ENCODE peak calls at places on chromosomes 11 and 22, in nine cellular contexts. S is mammary epithelial cell, K is cardiac muscle cell, H is iPS DF 6.9, T is transverse colon, J is sigmoid colon, X is HL-60, W is thyroid gland, Y is lower lobe of right lung. B is an unnamed sample.

GRCh38 chr11:122853971-122854446 is 15.7 kb downstream of the CRTAM start:
- DNase-seq in H (peak; percentile 70), J (no peak), S (peak; percentile 72), W (peak; percentile 50), K (peak; percentile 86), T (peak; percentile 31), Y (no peak), X (no peak), B (peak; percentile 80)

GRCh38 chr11:16603245-16603644 is 135.2 kb upstream of the C11orf58 start:
- DNase-seq in S (no peak), K (no peak), W (no peak), J (no peak), X (no peak), Y (no peak), T (no peak), H (no peak), B (no peak)

GRCh38 chr22:46355369-46355995 is 20.0 kb downstream of the TRMU start:
- DNase-seq in X (no peak), W (peak; percentile 76), T (peak; percentile 67), K (peak; percentile 68), S (peak; percentile 56), J (no peak), H (no peak), Y (peak; percentile 74), B (peak; percentile 44)

GRCh38 chr22:49368976-49369725 is 458.5 kb downstream of the BRD1 start:
- DNase-seq in S (no peak), K (no peak), Y (peak; percentile 51), J (peak; percentile 63), H (no peak), W (no peak), X (no peak), T (no peak), B (no peak)

GRCh38 chr11:103222801-103223200 is 113.6 kb downstream of the DYNC2H1 start:
- DNase-seq in K (peak; percentile 33), H (no peak), X (no peak), W (no peak), J (no peak), T (no peak), S (no peak), Y (no peak), B (no peak)

GRCh38 chr22:20093437-20093836 is 13.4 kb downstream of the DGCR8 start:
- DNase-seq in W (no peak), K (no peak), T (no peak), J (no peak), Y (peak; percentile 13), S (no peak), X (no peak), H (no peak), B (no peak)

GRCh38 chr11:72793452-72794367 is at the start of gene STARD10:
- DNase-seq in J (peak; percentile 97), W (peak; percentile 95), K (peak; percentile 96), H (peak; percentile 95), S (peak; percentile 94), X (peak; percentile 94), Y (peak; percentile 97), T (peak; percentile 96), B (peak; percentile 92)

GRCh38 chr11:122045181-122045586 is 70.8 kb downstream of the BLID start:
- DNase-seq in S (peak; percentile 93), Y (no peak), H (no peak), J (no peak), T (no peak), X (no peak), K (peak; percentile 74), W (no peak), B (peak; percentile 67)

GRCh38 chr11:128717581-128717980 is 23.7 kb downstream of the FLI1 start:
- DNase-seq in W (no peak), T (no peak), J (no peak), Y (no peak), X (no peak), S (no peak), K (no peak), H (no peak), B (no peak)

GRCh38 chr11:914747-915493 is 4.3 kb upstream of the CHID1 start:
- DNase-seq in X (no peak), J (peak; percentile 87), H (no peak), K (no peak), S (no peak), W (peak; percentile 40), T (peak; percentile 45), Y (peak; percentile 79), B (no peak)

DNA sequence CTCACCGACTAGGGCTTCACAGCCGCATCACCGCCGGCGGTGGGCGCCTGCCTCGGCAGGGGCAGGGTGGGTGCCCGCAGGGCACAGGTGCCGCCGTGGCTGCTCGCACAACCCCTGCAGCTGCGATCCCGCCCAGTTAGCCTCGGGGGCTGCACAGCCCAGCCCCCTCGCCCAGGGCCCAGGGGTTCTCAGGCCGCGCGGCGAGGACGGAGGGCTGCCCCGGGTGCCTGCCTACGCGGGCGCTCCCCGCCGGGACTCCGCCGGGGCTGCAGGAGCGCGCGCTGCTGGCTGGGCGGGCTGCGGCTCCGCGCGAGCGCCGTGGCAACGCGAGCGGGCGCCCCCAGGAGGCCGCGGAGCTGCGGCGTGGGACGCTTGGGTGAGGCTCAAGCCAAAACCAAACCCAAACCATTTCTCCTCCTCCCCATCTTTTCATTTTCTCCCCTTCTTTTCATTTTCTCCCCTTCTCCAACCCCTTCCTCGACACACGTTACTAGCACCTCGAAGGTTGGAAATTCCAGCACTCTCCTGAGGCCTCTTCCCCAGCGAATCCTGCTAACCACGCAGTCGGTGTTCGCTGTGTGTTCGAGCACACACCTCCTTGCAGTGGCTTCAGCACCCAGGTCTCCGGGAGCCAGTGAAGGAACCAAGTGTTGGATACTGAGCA is at the start of gene MICAL3:
- DNase-seq in W (peak; percentile 65), J (peak; percentile 77), S (peak; percentile 68), H (no peak), K (peak; percentile 72), X (no peak), Y (no peak), T (peak; percentile 75), B (no peak)
- H3K4me3 ChIP-seq in W (peak within 1 kb of the TSS; percentile 47), J (peak within 1 kb of the TSS; percentile 75), S (peak within 1 kb of the TSS; percentile 74), H (peak within 1 kb of the TSS; percentile 43), K (peak within 1 kb of the TSS; percentile 74), X (peak within 1 kb of the TSS; percentile 46), Y (peak within 1 kb of the TSS; percentile 65), T (peak within 1 kb of the TSS; percentile 53), B (peak within 1 kb of the TSS; percentile 59)

DNA sequence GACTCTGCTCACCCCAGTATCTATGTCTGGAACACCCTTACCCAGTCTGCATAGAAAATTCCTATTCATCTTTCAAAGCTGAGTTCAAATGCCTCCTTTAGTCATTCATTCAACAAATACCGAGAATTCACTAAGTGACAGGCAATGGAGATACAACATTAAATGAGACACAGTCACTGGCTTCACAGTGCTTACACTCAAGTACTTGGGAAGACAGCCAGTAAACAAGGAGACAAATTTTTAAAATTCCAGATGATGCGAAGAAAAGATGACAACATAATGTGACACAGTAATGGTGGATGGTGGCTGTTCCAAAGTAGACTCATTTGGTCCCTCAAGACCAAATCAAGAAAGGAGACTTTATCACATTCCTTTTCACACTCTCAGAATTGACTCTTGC is 43.8 kb downstream of the RBFOX2 start:
- DNase-seq in T (no peak), K (no peak), X (no peak), J (no peak), S (no peak), Y (no peak), W (no peak), H (no peak), B (no peak)
- H3K27me3 ChIP-seq in T (no peaks in the 10 kb centered on the region), K (no peaks in the 10 kb centered on the region), X (peaks cover 21% of the 10 kb centered on the region), J (no peaks in the 10 kb centered on the region), S (no peaks in the 10 kb centered on the region), Y (no peaks in the 10 kb centered on the region), W (no peaks in the 10 kb centered on the region), H (no peaks in the 10 kb centered on the region), B (no peaks in the 10 kb centered on the region)

DNA sequence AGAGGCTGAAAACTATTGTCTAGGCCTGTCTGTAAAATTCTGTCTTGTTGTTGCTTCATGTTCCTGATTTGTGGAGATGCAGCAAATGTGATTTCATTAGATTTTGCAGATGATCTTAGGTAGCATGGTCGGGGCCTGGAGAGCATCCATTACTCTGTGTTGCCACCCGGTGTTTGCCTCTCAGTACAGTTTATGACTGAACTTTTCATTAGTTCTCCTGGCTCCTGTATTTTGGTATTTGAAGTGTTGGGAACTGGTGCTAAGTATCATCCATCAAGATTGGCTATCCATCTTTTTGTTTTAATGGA is 7.7 kb downstream of the YWHAH start:
- DNase-seq in J (no peak), W (no peak), X (peak; percentile 18), K (peak; percentile 31), H (no peak), Y (no peak), S (no peak), T (no peak), B (no peak)
- H3K27ac ChIP-seq in J (peak overlapping the region; percentile 76), W (peak overlapping the region; percentile 19), X (no peak overlapping the region), K (peak overlapping the region; percentile 64), H (no peak overlapping the region), Y (no peak overlapping the region), S (peak overlapping the region; percentile 2), T (peak overlapping the region; percentile 60), B (peak overlapping the region; percentile 22)

GRCh38 chr22:39896313-39896996 is 2.9 kb upstream of the ENTHD1 start:
- DNase-seq in K (no peak), H (no peak), X (no peak), S (no peak), Y (no peak), T (no peak), W (no peak), J (no peak), B (no peak)

GRCh38 chr22:39898997-39899396 is 1.9 kb upstream of the GRAP2 start:
- DNase-seq in Y (no peak), K (no peak), H (no peak), S (no peak), T (no peak), J (no peak), X (peak; percentile 62), W (no peak), B (no peak)

GRCh38 chr22:39897841-39898240 is 3.0 kb upstream of the GRAP2 start:
- DNase-seq in X (peak; percentile 12), J (no peak), W (no peak), Y (no peak), K (no peak), T (no peak), S (no peak), H (no peak), B (no peak)

GRCh38 chr22:39901519-39902146 is 749 bp downstream of the GRAP2 start:
- DNase-seq in K (no peak), J (no peak), H (no peak), Y (no peak), T (no peak), X (no peak), S (no peak), W (no peak), B (no peak)

DNA sequence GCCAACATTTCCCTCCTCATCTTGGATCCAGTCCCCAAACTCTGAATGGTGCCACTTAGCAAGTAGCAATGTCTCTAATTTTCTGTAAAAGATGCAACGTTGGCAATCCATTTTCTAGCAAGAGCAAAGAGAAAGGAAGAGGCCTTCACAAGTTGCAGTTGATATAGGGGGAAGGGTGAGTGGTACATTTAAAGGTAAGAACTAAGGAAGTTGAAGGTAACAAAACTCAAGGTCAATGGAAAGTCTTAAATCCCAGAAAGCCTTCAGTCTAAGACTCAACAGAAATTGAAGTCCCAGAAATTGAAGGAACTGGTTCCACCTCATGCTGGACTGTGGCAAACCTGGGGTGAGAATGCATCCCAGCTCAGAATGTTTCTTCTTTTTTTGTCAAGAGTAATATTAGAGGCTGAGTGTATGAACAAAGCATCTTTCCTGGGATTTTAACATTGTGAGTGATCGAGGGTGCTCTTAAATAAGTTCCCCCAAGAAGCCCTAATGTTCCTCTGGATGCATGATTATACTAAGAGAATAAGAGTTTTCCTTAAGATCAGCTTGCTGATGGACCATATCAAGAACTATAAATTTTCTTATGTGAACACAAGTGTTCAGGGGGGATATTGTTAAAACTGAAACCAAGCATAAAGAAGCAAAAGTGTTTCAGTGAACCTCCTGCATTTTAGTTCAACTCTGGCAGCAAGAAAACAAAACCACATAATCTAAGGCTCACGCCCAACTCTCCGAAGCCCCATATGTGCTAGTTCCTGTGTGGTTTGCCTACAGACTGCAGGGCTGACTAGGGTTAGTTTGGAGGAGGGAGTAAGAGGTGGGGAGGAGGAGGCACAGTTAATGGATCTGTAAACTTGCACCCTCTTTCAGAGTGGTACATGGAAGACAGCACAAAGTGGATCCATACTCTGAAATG is at the start of gene GRAP2:
- DNase-seq in X (no peak), K (no peak), S (no peak), H (no peak), Y (no peak), J (no peak), T (peak; percentile 32), W (no peak), B (no peak)
- H3K4me3 ChIP-seq in X (no peak within 1 kb of the TSS), K (no peak within 1 kb of the TSS), S (no peak within 1 kb of the TSS), H (no peak within 1 kb of the TSS), Y (peak within 1 kb of the TSS; percentile 31), J (no peak within 1 kb of the TSS), T (no peak within 1 kb of the TSS), W (no peak within 1 kb of the TSS), B (no peak within 1 kb of the TSS)

B was measured in brain microvascular endothelial cell.